ENCODE peak calls at places on chromosomes 7 and 10, in nine cellular contexts. W is tibial artery, C is osteoblast, O is HuH-7, S is dorsolateral prefrontal cortex, H is ovary, Y is SW480, F is upper lobe of left lung, E is fibroblast of the conjunctiva. J is an unnamed sample.

GRCh38 chr10:49360271-49361177 is 35.4 kb downstream of the DRGX start:
- DNase-seq in W (no peak), C (no peak), O (no peak), S (no peak), H (no peak), Y (no peak), F (no peak), E (no peak), J (no peak)

GRCh38 chr10:80165173-80165572 is 32.6 kb downstream of the PLAC9 start:
- DNase-seq in W (no peak), C (peak; percentile 93), O (no peak), S (no peak), H (no peak), Y (no peak), F (no peak), E (no peak), J (no peak)

GRCh38 chr10:109902992-109903947 is 20.0 kb downstream of the XPNPEP1 start:
- DNase-seq in W (no peak), C (no peak), O (no peak), S (no peak), H (no peak), Y (no peak), F (no peak), E (no peak), J (no peak)

GRCh38 chr7:149719912-149720335 is 53.5 kb downstream of the ZNF467 start:
- DNase-seq in W (no peak), C (no peak), O (peak; percentile 43), S (no peak), H (no peak), Y (no peak), F (no peak), E (no peak), J (no peak)

GRCh38 chr10:126227762-126228134 is 160.5 kb downstream of the ADAM12 start:
- DNase-seq in W (no peak), C (no peak), O (no peak), S (no peak), H (no peak), Y (no peak), F (no peak), E (peak; percentile 56), J (no peak)

GRCh38 chr10:66215005-66215404 is 710.8 kb upstream of the LRRTM3 start:
- DNase-seq in W (no peak), C (peak; percentile 44), O (no peak), S (no peak), H (no peak), Y (no peak), F (no peak), E (no peak), J (peak; percentile 4)

GRCh38 chr7:16420329-16420648 is 1.0 kb downstream of the CRPPA start:
- DNase-seq in W (no peak), C (no peak), O (no peak), S (no peak), H (no peak), Y (no peak), F (no peak), E (no peak), J (no peak)

GRCh38 chr10:74750848-74751274 is 75.5 kb upstream of the KAT6B start:
- DNase-seq in W (peak; percentile 44), C (no peak), O (no peak), S (no peak), H (no peak), Y (no peak), F (no peak), E (no peak), J (no peak)

GRCh38 chr10:73807471-73807870 is 3.9 kb downstream of the NDST2 start:
- DNase-seq in W (no peak), C (no peak), O (no peak), S (no peak), H (no peak), Y (no peak), F (no peak), E (no peak), J (no peak)

GRCh38 chr10:43336641-43337318 is 34.7 kb upstream of the FXYD4 start:
- DNase-seq in W (no peak), C (peak; percentile 30), O (no peak), S (no peak), H (no peak), Y (no peak), F (no peak), E (no peak), J (no peak)

GRCh38 chr7:90771281-90771680 is 175.2 kb downstream of the CDK14 start:
- DNase-seq in W (no peak), C (no peak), O (no peak), S (no peak), H (no peak), Y (no peak), F (no peak), E (no peak), J (no peak)

GRCh38 chr10:44704616-44705015 is 206.5 kb upstream of the TMEM72 start:
- DNase-seq in W (no peak), C (no peak), O (no peak), S (no peak), H (no peak), Y (no peak), F (no peak), E (no peak), J (no peak)

GRCh38 chr7:105480931-105481330 is 41.1 kb downstream of the PUS7 start:
- DNase-seq in W (no peak), C (peak; percentile 49), O (no peak), S (no peak), H (no peak), Y (no peak), F (no peak), E (no peak), J (no peak)

GRCh38 chr7:1707756-1708611 is 37.9 kb downstream of the ELFN1 start:
- DNase-seq in W (peak; percentile 49), C (peak; percentile 75), O (no peak), S (peak; percentile 9), H (peak; percentile 21), Y (no peak), F (no peak), E (no peak), J (no peak)

GRCh38 chr7:31763548-31763947 is 76.5 kb downstream of the PPP1R17 start:
- DNase-seq in W (no peak), C (no peak), O (no peak), S (no peak), H (no peak), Y (no peak), F (no peak), E (no peak), J (no peak)

GRCh38 chr10:12481956-12482355 is 132.6 kb downstream of the CAMK1D start:
- DNase-seq in W (no peak), C (no peak), O (no peak), S (no peak), H (no peak), Y (no peak), F (no peak), E (no peak), J (no peak)

GRCh38 chr7:51366930-51367613 is 50.5 kb upstream of the COBL start:
- DNase-seq in W (no peak), C (peak; percentile 74), O (peak; percentile 66), S (no peak), H (no peak), Y (peak; percentile 81), F (no peak), E (peak; percentile 2), J (peak; percentile 43)

GRCh38 chr10:11515596-11516418 is 95.6 kb downstream of the USP6NL start:
- DNase-seq in W (no peak), C (peak; percentile 51), O (peak; percentile 46), S (no peak), H (no peak), Y (peak; percentile 63), F (no peak), E (peak; percentile 64), J (peak; percentile 68)

GRCh38 chr10:124004372-124004928 is 88.9 kb downstream of the CHST15 start:
- DNase-seq in W (peak; percentile 55), C (no peak), O (no peak), S (no peak), H (peak; percentile 39), Y (no peak), F (no peak), E (no peak), J (peak; percentile 71)

GRCh38 chr10:71766717-71767419 is 6.5 kb downstream of the VSIR start:
- DNase-seq in W (peak; percentile 91), C (peak; percentile 98), O (peak; percentile 73), S (no peak), H (peak; percentile 82), Y (peak; percentile 94), F (no peak), E (peak; percentile 91), J (peak; percentile 92)

GRCh38 chr10:97184971-97185325 is 811 bp downstream of the SLIT1 start:
- DNase-seq in W (peak; percentile 33), C (peak; percentile 65), O (no peak), S (no peak), H (no peak), Y (no peak), F (no peak), E (no peak), J (no peak)

GRCh38 chr10:114779803-114780609 is 41.6 kb upstream of the FHIP2A start:
- DNase-seq in W (no peak), C (peak; percentile 48), O (no peak), S (no peak), H (no peak), Y (peak; percentile 89), F (no peak), E (peak; percentile 67), J (peak; percentile 3)

J was measured in HepG2.